ENCODE peak calls at places on chromosomes 1 and 21, in nine cellular contexts. X, K, T, U, J, G, A, Z and H are unnamed samples.

GRCh38 chr1:54317084-54317483 is 89.1 kb downstream of the SSBP3 start:
- DNase-seq in X (no peak), K (no peak), T (no peak), U (no peak), J (no peak), G (no peak), A (no peak), Z (no peak), H (no peak)

GRCh38 chr1:1217621-1218523 is 3.9 kb upstream of the TNFRSF4 start:
- DNase-seq in X (no peak), K (no peak), T (no peak), U (peak; percentile 77), J (no peak), G (peak; percentile 57), A (no peak), Z (no peak), H (no peak)

GRCh38 chr1:26950602-26951001 is 9.7 kb downstream of the KDF1 start:
- DNase-seq in X (no peak), K (no peak), T (no peak), U (no peak), J (no peak), G (no peak), A (no peak), Z (no peak), H (no peak)

GRCh38 chr1:197106869-197107268 is 39.6 kb downstream of the ASPM start:
- DNase-seq in X (no peak), K (no peak), T (no peak), U (no peak), J (no peak), G (no peak), A (no peak), Z (no peak), H (no peak)

GRCh38 chr21:31191553-31191952 is 152.5 kb downstream of the TIAM1 start:
- DNase-seq in X (no peak), K (no peak), T (no peak), U (no peak), J (no peak), G (no peak), A (no peak), Z (no peak), H (no peak)

GRCh38 chr1:10179408-10179685 is 31.0 kb upstream of the KIF1B start:
- DNase-seq in X (peak; percentile 42), K (no peak), T (no peak), U (no peak), J (no peak), G (no peak), A (no peak), Z (no peak), H (no peak)

GRCh38 chr1:219466766-219467165 is 146.1 kb downstream of the ZC3H11B start:
- DNase-seq in X (no peak), K (no peak), T (no peak), U (no peak), J (no peak), G (no peak), A (no peak), Z (no peak), H (no peak)

GRCh38 chr1:32151319-32151787 is 28.1 kb upstream of the TXLNA start:
- DNase-seq in X (no peak), K (no peak), T (no peak), U (no peak), J (peak; percentile 18), G (no peak), A (peak; percentile 67), Z (no peak), H (no peak)